ENCODE peak calls at places on chromosome 5, in seven cellular contexts. One of them, this sample, is unnamed.
A peak's percentile ranks its signal among the peaks of the same experiment; 100 is the strongest.

GRCh38 chr5:80346055-80346454 is 26.3 kb downstream of the SPZ1 start:
- DNase-seq in stimulated activated CD4-positive, alpha-beta T cell treated with anti-CD3 and anti-CD28 coated beads, Interleukin-2, amount 100 ng/mL, for 48 hours: peak; percentile 3
- DNase-seq in HuH-7: peak; percentile 40
- DNase-seq in stimulated activated CD8-positive, alpha-beta memory T cell treated with anti-CD3 and anti-CD28 coated beads, Interleukin-2, amount 100 ng/mL, for 48 hours: peak; percentile 3
- DNase-seq in nephron progenitor cell: peak; percentile 7
- DNase-seq in CD8-positive, alpha-beta T cell: peak; percentile 44
- DNase-seq in M059J: peak; percentile 48
- DNase-seq in this sample: peak; percentile 11

GRCh38 chr5:21685536-21685935 is 1167.6 kb downstream of the CDH12 start:
- DNase-seq in HuH-7: no peak
- DNase-seq in stimulated activated CD4-positive, alpha-beta T cell treated with anti-CD3 and anti-CD28 coated beads, Interleukin-2, amount 100 ng/mL, for 48 hours: no peak
- DNase-seq in M059J: peak; percentile 84
- DNase-seq in stimulated activated CD8-positive, alpha-beta memory T cell treated with anti-CD3 and anti-CD28 coated beads, Interleukin-2, amount 100 ng/mL, for 48 hours: no peak
- DNase-seq in nephron progenitor cell: no peak
- DNase-seq in CD8-positive, alpha-beta T cell: no peak
- DNase-seq in this sample: no peak

GRCh38 chr5:136090319-136090718 is 42.3 kb upstream of the SMAD5 start:
- DNase-seq in CD8-positive, alpha-beta T cell: no peak
- DNase-seq in HuH-7: no peak
- DNase-seq in stimulated activated CD4-positive, alpha-beta T cell treated with anti-CD3 and anti-CD28 coated beads, Interleukin-2, amount 100 ng/mL, for 48 hours: no peak
- DNase-seq in stimulated activated CD8-positive, alpha-beta memory T cell treated with anti-CD3 and anti-CD28 coated beads, Interleukin-2, amount 100 ng/mL, for 48 hours: no peak
- DNase-seq in M059J: no peak
- DNase-seq in nephron progenitor cell: no peak
- DNase-seq in this sample: no peak

GRCh38 chr5:116518423-116518822 is 56.2 kb downstream of the SEMA6A start:
- DNase-seq in CD8-positive, alpha-beta T cell: no peak
- DNase-seq in stimulated activated CD8-positive, alpha-beta memory T cell treated with anti-CD3 and anti-CD28 coated beads, Interleukin-2, amount 100 ng/mL, for 48 hours: no peak
- DNase-seq in nephron progenitor cell: no peak
- DNase-seq in M059J: no peak
- DNase-seq in HuH-7: no peak
- DNase-seq in stimulated activated CD4-positive, alpha-beta T cell treated with anti-CD3 and anti-CD28 coated beads, Interleukin-2, amount 100 ng/mL, for 48 hours: no peak
- DNase-seq in this sample: no peak

GRCh38 chr5:178192787-178193186 is 5.6 kb upstream of the GMCL2 start:
- DNase-seq in M059J: no peak
- DNase-seq in stimulated activated CD4-positive, alpha-beta T cell treated with anti-CD3 and anti-CD28 coated beads, Interleukin-2, amount 100 ng/mL, for 48 hours: no peak
- DNase-seq in CD8-positive, alpha-beta T cell: no peak
- DNase-seq in stimulated activated CD8-positive, alpha-beta memory T cell treated with anti-CD3 and anti-CD28 coated beads, Interleukin-2, amount 100 ng/mL, for 48 hours: no peak
- DNase-seq in nephron progenitor cell: no peak
- DNase-seq in HuH-7: no peak
- DNase-seq in this sample: no peak

GRCh38 chr5:94021246-94021645 is 279.8 kb upstream of the POU5F2 start:
- DNase-seq in HuH-7: no peak
- DNase-seq in M059J: peak; percentile 94
- DNase-seq in CD8-positive, alpha-beta T cell: no peak
- DNase-seq in nephron progenitor cell: no peak
- DNase-seq in stimulated activated CD8-positive, alpha-beta memory T cell treated with anti-CD3 and anti-CD28 coated beads, Interleukin-2, amount 100 ng/mL, for 48 hours: no peak
- DNase-seq in stimulated activated CD4-positive, alpha-beta T cell treated with anti-CD3 and anti-CD28 coated beads, Interleukin-2, amount 100 ng/mL, for 48 hours: no peak
- DNase-seq in this sample: peak; percentile 53

GRCh38 chr5:6856658-6857057 is 143.4 kb downstream of the TENT4A start:
- DNase-seq in CD8-positive, alpha-beta T cell: no peak
- DNase-seq in M059J: no peak
- DNase-seq in stimulated activated CD8-positive, alpha-beta memory T cell treated with anti-CD3 and anti-CD28 coated beads, Interleukin-2, amount 100 ng/mL, for 48 hours: no peak
- DNase-seq in stimulated activated CD4-positive, alpha-beta T cell treated with anti-CD3 and anti-CD28 coated beads, Interleukin-2, amount 100 ng/mL, for 48 hours: no peak
- DNase-seq in nephron progenitor cell: no peak
- DNase-seq in HuH-7: no peak
- DNase-seq in this sample: no peak

GRCh38 chr5:178058321-178059012 is 54.9 kb upstream of the N4BP3 start:
- DNase-seq in M059J: no peak
- DNase-seq in CD8-positive, alpha-beta T cell: no peak
- DNase-seq in nephron progenitor cell: no peak
- DNase-seq in stimulated activated CD8-positive, alpha-beta memory T cell treated with anti-CD3 and anti-CD28 coated beads, Interleukin-2, amount 100 ng/mL, for 48 hours: no peak
- DNase-seq in stimulated activated CD4-positive, alpha-beta T cell treated with anti-CD3 and anti-CD28 coated beads, Interleukin-2, amount 100 ng/mL, for 48 hours: no peak
- DNase-seq in HuH-7: no peak
- DNase-seq in this sample: no peak

GRCh38 chr5:107300928-107301327 is 369.8 kb downstream of the EFNA5 start:
- DNase-seq in HuH-7: no peak
- DNase-seq in nephron progenitor cell: no peak
- DNase-seq in CD8-positive, alpha-beta T cell: no peak
- DNase-seq in M059J: no peak
- DNase-seq in stimulated activated CD4-positive, alpha-beta T cell treated with anti-CD3 and anti-CD28 coated beads, Interleukin-2, amount 100 ng/mL, for 48 hours: no peak
- DNase-seq in stimulated activated CD8-positive, alpha-beta memory T cell treated with anti-CD3 and anti-CD28 coated beads, Interleukin-2, amount 100 ng/mL, for 48 hours: no peak
- DNase-seq in this sample: no peak

GRCh38 chr5:126339215-126339805 is 83.9 kb upstream of the GRAMD2B start:
- DNase-seq in HuH-7: peak; percentile 12
- DNase-seq in CD8-positive, alpha-beta T cell: peak; percentile 24
- DNase-seq in stimulated activated CD4-positive, alpha-beta T cell treated with anti-CD3 and anti-CD28 coated beads, Interleukin-2, amount 100 ng/mL, for 48 hours: peak; percentile 51
- DNase-seq in M059J: peak; percentile 73
- DNase-seq in nephron progenitor cell: peak; percentile 47
- DNase-seq in stimulated activated CD8-positive, alpha-beta memory T cell treated with anti-CD3 and anti-CD28 coated beads, Interleukin-2, amount 100 ng/mL, for 48 hours: no peak
- DNase-seq in this sample: peak; percentile 77

GRCh38 chr5:159894149-159894720 is 22.0 kb upstream of the ADRA1B start:
- DNase-seq in HuH-7: no peak
- DNase-seq in M059J: no peak
- DNase-seq in stimulated activated CD4-positive, alpha-beta T cell treated with anti-CD3 and anti-CD28 coated beads, Interleukin-2, amount 100 ng/mL, for 48 hours: no peak
- DNase-seq in CD8-positive, alpha-beta T cell: no peak
- DNase-seq in stimulated activated CD8-positive, alpha-beta memory T cell treated with anti-CD3 and anti-CD28 coated beads, Interleukin-2, amount 100 ng/mL, for 48 hours: no peak
- DNase-seq in nephron progenitor cell: no peak
- DNase-seq in this sample: peak; percentile 82

GRCh38 chr5:135915466-135916001 is 19.9 kb upstream of the IL9 start:
- DNase-seq in HuH-7: no peak
- DNase-seq in CD8-positive, alpha-beta T cell: no peak
- DNase-seq in stimulated activated CD4-positive, alpha-beta T cell treated with anti-CD3 and anti-CD28 coated beads, Interleukin-2, amount 100 ng/mL, for 48 hours: no peak
- DNase-seq in M059J: no peak
- DNase-seq in stimulated activated CD8-positive, alpha-beta memory T cell treated with anti-CD3 and anti-CD28 coated beads, Interleukin-2, amount 100 ng/mL, for 48 hours: no peak
- DNase-seq in nephron progenitor cell: no peak
- DNase-seq in this sample: no peak

GRCh38 chr5:122761115-122761514 is 13.8 kb upstream of the SNX2 start:
- DNase-seq in nephron progenitor cell: no peak
- DNase-seq in HuH-7: no peak
- DNase-seq in CD8-positive, alpha-beta T cell: no peak
- DNase-seq in M059J: no peak
- DNase-seq in stimulated activated CD8-positive, alpha-beta memory T cell treated with anti-CD3 and anti-CD28 coated beads, Interleukin-2, amount 100 ng/mL, for 48 hours: no peak
- DNase-seq in stimulated activated CD4-positive, alpha-beta T cell treated with anti-CD3 and anti-CD28 coated beads, Interleukin-2, amount 100 ng/mL, for 48 hours: no peak
- DNase-seq in this sample: no peak

GRCh38 chr5:68046445-68046844 is 169.1 kb upstream of the PIK3R1 start:
- DNase-seq in CD8-positive, alpha-beta T cell: no peak
- DNase-seq in stimulated activated CD8-positive, alpha-beta memory T cell treated with anti-CD3 and anti-CD28 coated beads, Interleukin-2, amount 100 ng/mL, for 48 hours: no peak
- DNase-seq in M059J: peak; percentile 98
- DNase-seq in HuH-7: no peak
- DNase-seq in stimulated activated CD4-positive, alpha-beta T cell treated with anti-CD3 and anti-CD28 coated beads, Interleukin-2, amount 100 ng/mL, for 48 hours: no peak
- DNase-seq in nephron progenitor cell: no peak
- DNase-seq in this sample: peak; percentile 99

GRCh38 chr5:175814676-175815075 is 56.7 kb upstream of the CPLX2 start:
- DNase-seq in HuH-7: no peak
- DNase-seq in CD8-positive, alpha-beta T cell: no peak
- DNase-seq in nephron progenitor cell: no peak
- DNase-seq in stimulated activated CD4-positive, alpha-beta T cell treated with anti-CD3 and anti-CD28 coated beads, Interleukin-2, amount 100 ng/mL, for 48 hours: no peak
- DNase-seq in stimulated activated CD8-positive, alpha-beta memory T cell treated with anti-CD3 and anti-CD28 coated beads, Interleukin-2, amount 100 ng/mL, for 48 hours: no peak
- DNase-seq in M059J: peak; percentile 89
- DNase-seq in this sample: peak; percentile 91

GRCh38 chr5:55923177-55923872 is 71.4 kb downstream of the IL6ST start:
- DNase-seq in HuH-7: no peak
- DNase-seq in stimulated activated CD4-positive, alpha-beta T cell treated with anti-CD3 and anti-CD28 coated beads, Interleukin-2, amount 100 ng/mL, for 48 hours: no peak
- DNase-seq in stimulated activated CD8-positive, alpha-beta memory T cell treated with anti-CD3 and anti-CD28 coated beads, Interleukin-2, amount 100 ng/mL, for 48 hours: no peak
- DNase-seq in CD8-positive, alpha-beta T cell: peak; percentile 25
- DNase-seq in M059J: peak; percentile 52
- DNase-seq in nephron progenitor cell: no peak
- DNase-seq in this sample: peak; percentile 21

GRCh38 chr5:15566789-15567188 is 66.8 kb downstream of the FBXL7 start:
- DNase-seq in CD8-positive, alpha-beta T cell: no peak
- DNase-seq in HuH-7: no peak
- DNase-seq in stimulated activated CD4-positive, alpha-beta T cell treated with anti-CD3 and anti-CD28 coated beads, Interleukin-2, amount 100 ng/mL, for 48 hours: no peak
- DNase-seq in stimulated activated CD8-positive, alpha-beta memory T cell treated with anti-CD3 and anti-CD28 coated beads, Interleukin-2, amount 100 ng/mL, for 48 hours: no peak
- DNase-seq in M059J: peak; percentile 18
- DNase-seq in nephron progenitor cell: no peak
- DNase-seq in this sample: peak; percentile 16

GRCh38 chr5:112626079-112626478 is 111.6 kb upstream of the APC start:
- DNase-seq in CD8-positive, alpha-beta T cell: no peak
- DNase-seq in stimulated activated CD4-positive, alpha-beta T cell treated with anti-CD3 and anti-CD28 coated beads, Interleukin-2, amount 100 ng/mL, for 48 hours: no peak
- DNase-seq in HuH-7: no peak
- DNase-seq in stimulated activated CD8-positive, alpha-beta memory T cell treated with anti-CD3 and anti-CD28 coated beads, Interleukin-2, amount 100 ng/mL, for 48 hours: no peak
- DNase-seq in nephron progenitor cell: no peak
- DNase-seq in M059J: no peak
- DNase-seq in this sample: no peak

GRCh38 chr5:146111409-146111808 is 6.0 kb upstream of the PLAC8L1 start:
- DNase-seq in M059J: no peak
- DNase-seq in HuH-7: no peak
- DNase-seq in CD8-positive, alpha-beta T cell: no peak
- DNase-seq in nephron progenitor cell: no peak
- DNase-seq in stimulated activated CD4-positive, alpha-beta T cell treated with anti-CD3 and anti-CD28 coated beads, Interleukin-2, amount 100 ng/mL, for 48 hours: no peak
- DNase-seq in stimulated activated CD8-positive, alpha-beta memory T cell treated with anti-CD3 and anti-CD28 coated beads, Interleukin-2, amount 100 ng/mL, for 48 hours: no peak
- DNase-seq in this sample: no peak

GRCh38 chr5:159971931-159972461 is 36.9 kb upstream of the TTC1 start:
- DNase-seq in CD8-positive, alpha-beta T cell: no peak
- DNase-seq in nephron progenitor cell: peak; percentile 76
- DNase-seq in M059J: no peak
- DNase-seq in HuH-7: no peak
- DNase-seq in stimulated activated CD4-positive, alpha-beta T cell treated with anti-CD3 and anti-CD28 coated beads, Interleukin-2, amount 100 ng/mL, for 48 hours: no peak
- DNase-seq in stimulated activated CD8-positive, alpha-beta memory T cell treated with anti-CD3 and anti-CD28 coated beads, Interleukin-2, amount 100 ng/mL, for 48 hours: no peak
- DNase-seq in this sample: no peak

GRCh38 chr5:142520885-142521284 is 165.0 kb downstream of the FGF1 start:
- DNase-seq in HuH-7: no peak
- DNase-seq in M059J: peak; percentile 77
- DNase-seq in stimulated activated CD4-positive, alpha-beta T cell treated with anti-CD3 and anti-CD28 coated beads, Interleukin-2, amount 100 ng/mL, for 48 hours: no peak
- DNase-seq in nephron progenitor cell: no peak
- DNase-seq in CD8-positive, alpha-beta T cell: no peak
- DNase-seq in stimulated activated CD8-positive, alpha-beta memory T cell treated with anti-CD3 and anti-CD28 coated beads, Interleukin-2, amount 100 ng/mL, for 48 hours: no peak
- DNase-seq in this sample: peak; percentile 79

GRCh38 chr5:51388488-51389325 is 5.5 kb downstream of the ISL1 start:
- DNase-seq in nephron progenitor cell: no peak
- DNase-seq in HuH-7: no peak
- DNase-seq in CD8-positive, alpha-beta T cell: no peak
- DNase-seq in M059J: no peak
- DNase-seq in stimulated activated CD8-positive, alpha-beta memory T cell treated with anti-CD3 and anti-CD28 coated beads, Interleukin-2, amount 100 ng/mL, for 48 hours: no peak
- DNase-seq in stimulated activated CD4-positive, alpha-beta T cell treated with anti-CD3 and anti-CD28 coated beads, Interleukin-2, amount 100 ng/mL, for 48 hours: no peak
- DNase-seq in this sample: no peak

GRCh38 chr5:156366536-156366935 is 39.6 kb downstream of the SGCD start:
- DNase-seq in M059J: no peak
- DNase-seq in stimulated activated CD4-positive, alpha-beta T cell treated with anti-CD3 and anti-CD28 coated beads, Interleukin-2, amount 100 ng/mL, for 48 hours: no peak
- DNase-seq in CD8-positive, alpha-beta T cell: no peak
- DNase-seq in nephron progenitor cell: no peak
- DNase-seq in HuH-7: no peak
- DNase-seq in stimulated activated CD8-positive, alpha-beta memory T cell treated with anti-CD3 and anti-CD28 coated beads, Interleukin-2, amount 100 ng/mL, for 48 hours: no peak
- DNase-seq in this sample: peak; percentile 29

GRCh38 chr5:28750236-28750635 is 1711.8 kb upstream of the CDH9 start:
- DNase-seq in CD8-positive, alpha-beta T cell: no peak
- DNase-seq in stimulated activated CD8-positive, alpha-beta memory T cell treated with anti-CD3 and anti-CD28 coated beads, Interleukin-2, amount 100 ng/mL, for 48 hours: no peak
- DNase-seq in M059J: no peak
- DNase-seq in nephron progenitor cell: no peak
- DNase-seq in stimulated activated CD4-positive, alpha-beta T cell treated with anti-CD3 and anti-CD28 coated beads, Interleukin-2, amount 100 ng/mL, for 48 hours: no peak
- DNase-seq in HuH-7: no peak
- DNase-seq in this sample: no peak

GRCh38 chr5:171157775-171158174 is 151.3 kb upstream of the TLX3 start:
- DNase-seq in stimulated activated CD4-positive, alpha-beta T cell treated with anti-CD3 and anti-CD28 coated beads, Interleukin-2, amount 100 ng/mL, for 48 hours: no peak
- DNase-seq in CD8-positive, alpha-beta T cell: no peak
- DNase-seq in M059J: no peak
- DNase-seq in HuH-7: no peak
- DNase-seq in stimulated activated CD8-positive, alpha-beta memory T cell treated with anti-CD3 and anti-CD28 coated beads, Interleukin-2, amount 100 ng/mL, for 48 hours: no peak
- DNase-seq in nephron progenitor cell: no peak
- DNase-seq in this sample: peak; percentile 5